ENCODE peak calls at places on chromosomes 16 and 17, in seven cellular contexts. G is neural progenitor cell, H is NB4, K is B cell, N is fibroblast of pulmonary artery, M is GM06990, J is tibial artery. P is an unnamed sample.

GRCh38 chr17:76709077-76709950 is 1.5 kb downstream of the MXRA7 start:
- DNase-seq in G (peak), H (peak), K (no peak), N (peak), M (no peak), J (peak), P (no peak)

GRCh38 chr17:68101992-68102758 is 66.6 kb downstream of the KPNA2 start:
- DNase-seq in G (peak), H (peak), K (peak), N (peak), M (no peak), J (peak), P (no peak)

GRCh38 chr17:73829676-73830280 is 185.5 kb upstream of the SDK2 start:
- DNase-seq in G (peak), H (no peak), K (no peak), N (no peak), M (no peak), J (no peak), P (no peak)

GRCh38 chr16:8956265-8957060 is 7.2 kb downstream of the USP7 start:
- DNase-seq in G (no peak), H (no peak), K (no peak), N (no peak), M (no peak), J (peak), P (no peak)

GRCh38 chr17:17820457-17821158 is 16.2 kb downstream of the SREBF1 start:
- DNase-seq in G (no peak), H (no peak), K (no peak), N (no peak), M (no peak), J (no peak), P (no peak)

GRCh38 chr16:50259334-50260205 is 6.8 kb upstream of the ADCY7 start:
- DNase-seq in G (peak), H (peak), K (no peak), N (peak), M (no peak), J (peak), P (no peak)

GRCh38 chr17:45965741-45966140 is 33.3 kb upstream of the STH start:
- DNase-seq in G (no peak), H (no peak), K (no peak), N (no peak), M (no peak), J (no peak), P (no peak)

GRCh38 chr16:61432421-61432820 is 603.8 kb downstream of the CDH8 start:
- DNase-seq in G (peak), H (peak), K (no peak), N (peak), M (no peak), J (no peak), P (no peak)

GRCh38 chr16:11677451-11677951 is 9.2 kb downstream of the SNN start:
- DNase-seq in G (no peak), H (no peak), K (no peak), N (no peak), M (no peak), J (no peak), P (no peak)

GRCh38 chr17:81037026-81037782 is 2.3 kb downstream of the BAIAP2 start:
- DNase-seq in G (no peak), H (no peak), K (no peak), N (no peak), M (no peak), J (peak), P (no peak)

GRCh38 chr16:25501530-25502255 is 190.1 kb upstream of the HS3ST4 start:
- DNase-seq in G (peak), H (peak), K (no peak), N (no peak), M (no peak), J (no peak), P (no peak)

GRCh38 chr16:70738083-70738977 is 52.5 kb upstream of the MTSS2 start:
- DNase-seq in G (peak), H (peak), K (no peak), N (peak), M (no peak), J (peak), P (peak)

GRCh38 chr17:29643817-29644160 is 21.1 kb upstream of the CORO6 start:
- DNase-seq in G (no peak), H (no peak), K (no peak), N (no peak), M (no peak), J (no peak), P (no peak)

DNA sequence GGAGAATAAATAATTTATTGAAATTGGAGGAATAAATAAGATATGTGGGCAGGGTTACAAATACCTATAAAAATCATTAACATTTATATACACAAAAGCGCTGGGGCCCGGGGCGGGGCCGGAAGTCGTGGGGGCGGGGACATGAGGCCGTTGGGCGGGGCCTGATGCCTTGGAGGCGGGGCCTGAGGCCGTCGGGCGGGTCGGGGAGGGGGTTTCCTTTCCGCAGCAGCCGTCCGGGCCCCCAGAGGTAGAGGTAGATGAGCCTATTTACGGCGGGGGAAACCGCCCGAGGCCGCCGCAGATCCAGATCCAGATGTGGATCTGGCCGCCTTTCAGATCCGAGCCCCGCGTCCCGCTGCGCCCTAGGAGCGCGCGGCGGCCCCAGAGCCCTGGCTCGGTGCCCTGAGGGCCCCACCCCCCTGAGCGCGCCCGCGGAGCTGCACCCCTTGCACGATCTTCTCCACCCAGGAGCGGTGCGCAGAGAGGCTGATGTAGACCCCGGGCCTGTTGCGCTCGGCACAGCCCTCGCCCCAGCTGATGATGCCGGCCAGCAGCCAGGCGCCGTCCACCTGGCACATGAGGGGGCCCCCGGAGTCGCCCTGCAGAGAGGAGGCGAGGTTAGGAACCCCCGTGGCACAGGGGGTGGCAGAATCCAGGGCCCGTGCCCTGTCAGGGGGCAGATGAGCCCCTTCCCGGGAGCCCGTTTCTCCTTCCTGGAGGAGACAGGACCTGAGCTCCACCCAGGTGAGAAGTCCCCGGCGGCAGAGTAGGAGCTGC is 5.1 kb downstream of the PRSS22 start:
- DNase-seq in G (no peak), H (no peak), K (peak), N (no peak), M (no peak), J (no peak), P (no peak)
- TF ChIP-seq CTCF in G (no peak), H (no peak), K (no peak), N (no peak), M (no peak), J (no peak), P (no peak)

GRCh38 chr17:16419074-16419928 is 3.9 kb downstream of the TRPV2 start:
- DNase-seq in G (no peak), H (peak), K (no peak), N (peak), M (no peak), J (peak), P (peak)

GRCh38 chr17:16417896-16418683 is 2.7 kb downstream of the TRPV2 start:
- DNase-seq in G (no peak), H (peak), K (no peak), N (no peak), M (no peak), J (no peak), P (no peak)

GRCh38 chr17:16417399-16417798 is 2.0 kb downstream of the TRPV2 start:
- DNase-seq in G (no peak), H (no peak), K (no peak), N (no peak), M (no peak), J (no peak), P (no peak)

GRCh38 chr17:16418684-16419066 is 3.3 kb downstream of the TRPV2 start:
- DNase-seq in G (no peak), H (no peak), K (no peak), N (no peak), M (no peak), J (no peak), P (peak)

GRCh38 chr17:16415031-16415924 is at the start of gene TRPV2:
- DNase-seq in G (peak), H (peak), K (peak), N (no peak), M (peak), J (no peak), P (peak)
- TF ChIP-seq CTCF in G (peak), H (peak), K (peak), N (peak), M (peak), J (peak), P (peak)

GRCh38 chr17:44219636-44220210 is at the start of gene UBTF:
- DNase-seq in G (peak), H (peak), K (peak), N (peak), M (peak), J (peak), P (peak)
- TF ChIP-seq CTCF in G (no peak), H (no peak), K (peak), N (no peak), M (no peak), J (no peak), P (peak)

GRCh38 chr16:30032083-30032819 is 1.2 kb upstream of the TLCD3B start:
- DNase-seq in G (peak), H (peak), K (peak), N (peak), M (no peak), J (no peak), P (peak)
- TF ChIP-seq CTCF in G (peak), H (peak), K (peak), N (peak), M (peak), J (peak), P (peak)

GRCh38 chr16:66660422-66661209 is 35.9 kb downstream of the CMTM4 start:
- DNase-seq in G (peak), H (peak), K (no peak), N (peak), M (no peak), J (peak), P (no peak)
- TF ChIP-seq CTCF in G (peak), H (no peak), K (no peak), N (peak), M (no peak), J (peak), P (no peak)

P was measured in GM13977.